ENCODE peak calls at places on chromosomes 2 and 18, in five cellular contexts. One of them, this sample, is unnamed.

GRCh38 chr18:59881728-59882685 is 17.8 kb upstream of the PMAIP1 start:
- DNase-seq in lower lobe of right lung: no peak
- DNase-seq in pancreas: no peak
- DNase-seq in ascending aorta: no peak
- DNase-seq in neural progenitor cell: no peak
- DNase-seq in this sample: no peak

GRCh38 chr2:25251032-25251460 is 82.7 kb upstream of the POMC start:
- DNase-seq in pancreas: no peak
- DNase-seq in neural progenitor cell: peak
- DNase-seq in lower lobe of right lung: no peak
- DNase-seq in ascending aorta: no peak
- DNase-seq in this sample: no peak

GRCh38 chr18:12307871-12308385 is at the start of gene TUBB6:
- DNase-seq in pancreas: peak
- DNase-seq in ascending aorta: no peak
- DNase-seq in neural progenitor cell: peak
- DNase-seq in lower lobe of right lung: peak
- DNase-seq in this sample: no peak

GRCh38 chr2:111617804-111618576 is 266.0 kb downstream of the ANAPC1 start:
- DNase-seq in ascending aorta: no peak
- DNase-seq in pancreas: no peak
- DNase-seq in neural progenitor cell: no peak
- DNase-seq in lower lobe of right lung: peak
- DNase-seq in this sample: no peak

GRCh38 chr2:12262681-12263436 is 453.9 kb upstream of the TRIB2 start:
- DNase-seq in lower lobe of right lung: no peak
- DNase-seq in ascending aorta: no peak
- DNase-seq in neural progenitor cell: no peak
- DNase-seq in pancreas: peak
- DNase-seq in this sample: no peak

GRCh38 chr18:58640891-58641610 is 12.2 kb upstream of the ALPK2 start:
- DNase-seq in lower lobe of right lung: no peak
- DNase-seq in neural progenitor cell: no peak
- DNase-seq in ascending aorta: no peak
- DNase-seq in pancreas: no peak
- DNase-seq in this sample: no peak

GRCh38 chr2:98800330-98801064 is 69.6 kb upstream of the MGAT4A start:
- DNase-seq in ascending aorta: no peak
- DNase-seq in pancreas: peak
- DNase-seq in lower lobe of right lung: no peak
- DNase-seq in neural progenitor cell: no peak
- DNase-seq in this sample: no peak

GRCh38 chr18:44321868-44322590 is 358.7 kb upstream of the SETBP1 start:
- DNase-seq in lower lobe of right lung: no peak
- DNase-seq in ascending aorta: no peak
- DNase-seq in pancreas: no peak
- DNase-seq in neural progenitor cell: no peak
- DNase-seq in this sample: no peak

GRCh38 chr2:231910771-231911170 is 15.4 kb downstream of the NPPC start:
- DNase-seq in neural progenitor cell: no peak
- DNase-seq in pancreas: no peak
- DNase-seq in lower lobe of right lung: no peak
- DNase-seq in ascending aorta: no peak
- DNase-seq in this sample: no peak

GRCh38 chr2:18266188-18266587 is 294.3 kb downstream of the RDH14 start:
- DNase-seq in ascending aorta: no peak
- DNase-seq in neural progenitor cell: no peak
- DNase-seq in lower lobe of right lung: no peak
- DNase-seq in pancreas: no peak
- DNase-seq in this sample: no peak

GRCh38 chr18:77645170-77645872 is 395.7 kb downstream of the GALR1 start:
- DNase-seq in lower lobe of right lung: no peak
- DNase-seq in ascending aorta: no peak
- DNase-seq in neural progenitor cell: no peak
- DNase-seq in pancreas: no peak
- DNase-seq in this sample: no peak

GRCh38 chr2:55616509-55617159 is 788 bp downstream of the PPP4R3B start:
- DNase-seq in lower lobe of right lung: no peak
- DNase-seq in pancreas: peak
- DNase-seq in neural progenitor cell: peak
- DNase-seq in ascending aorta: no peak
- DNase-seq in this sample: peak

GRCh38 chr18:45621068-45621511 is 5.8 kb downstream of the SLC14A2 start:
- DNase-seq in pancreas: peak
- DNase-seq in lower lobe of right lung: no peak
- DNase-seq in ascending aorta: no peak
- DNase-seq in neural progenitor cell: peak
- DNase-seq in this sample: no peak

GRCh38 chr2:240965905-240966456 is 32.4 kb upstream of the SNED1 start:
- DNase-seq in ascending aorta: no peak
- DNase-seq in lower lobe of right lung: peak
- DNase-seq in neural progenitor cell: no peak
- DNase-seq in pancreas: no peak
- DNase-seq in this sample: no peak

GRCh38 chr2:27408601-27409320 is 630 bp downstream of the PPM1G start:
- DNase-seq in ascending aorta: no peak
- DNase-seq in lower lobe of right lung: no peak
- DNase-seq in neural progenitor cell: peak
- DNase-seq in pancreas: peak
- DNase-seq in this sample: no peak

GRCh38 chr2:120254178-120254577 is 1.5 kb downstream of the RALB start:
- DNase-seq in neural progenitor cell: peak
- DNase-seq in pancreas: no peak
- DNase-seq in lower lobe of right lung: no peak
- DNase-seq in ascending aorta: no peak
- DNase-seq in this sample: no peak
- H3K27ac ChIP-seq in neural progenitor cell: no peak
- H3K27ac ChIP-seq in pancreas: no peak
- H3K27ac ChIP-seq in lower lobe of right lung: no peak
- H3K27ac ChIP-seq in ascending aorta: no peak
- H3K27ac ChIP-seq in this sample: no peak

DNA sequence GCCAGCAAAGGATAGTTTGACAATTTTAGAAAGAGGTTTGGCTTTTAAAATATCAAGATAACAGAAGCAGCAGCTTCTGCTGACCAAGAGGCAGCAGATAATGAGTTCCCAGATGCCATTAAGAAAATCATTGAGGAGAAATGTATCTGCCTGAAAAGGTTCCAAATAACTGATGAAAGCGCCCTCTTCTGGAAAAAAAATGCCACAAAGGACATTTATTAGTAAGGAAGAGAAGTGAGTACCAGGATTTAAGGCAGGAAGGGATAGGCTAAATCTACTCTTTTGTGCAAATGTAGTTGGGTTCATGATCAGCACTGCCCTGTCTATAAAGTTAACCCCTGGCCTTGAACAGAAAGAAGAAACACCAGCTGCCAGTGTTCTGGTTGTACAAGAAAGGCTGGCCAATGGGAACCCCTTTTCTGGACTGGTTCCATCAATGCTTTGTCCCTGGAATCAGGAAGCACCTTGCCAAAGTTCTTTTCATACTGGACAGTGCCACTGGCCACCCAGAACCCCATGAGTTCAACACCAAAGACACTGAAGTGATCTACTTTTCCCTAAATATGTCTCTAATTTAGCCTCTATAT is 40.6 kb downstream of the DHX57 start:
- DNase-seq in neural progenitor cell: peak
- DNase-seq in pancreas: no peak
- DNase-seq in lower lobe of right lung: no peak
- DNase-seq in ascending aorta: no peak
- DNase-seq in this sample: no peak
- TF ChIP-seq CTCF in neural progenitor cell: peak
- TF ChIP-seq CTCF in pancreas: no peak
- TF ChIP-seq CTCF in lower lobe of right lung: peak
- TF ChIP-seq CTCF in ascending aorta: peak
- TF ChIP-seq CTCF in this sample: peak

DNA sequence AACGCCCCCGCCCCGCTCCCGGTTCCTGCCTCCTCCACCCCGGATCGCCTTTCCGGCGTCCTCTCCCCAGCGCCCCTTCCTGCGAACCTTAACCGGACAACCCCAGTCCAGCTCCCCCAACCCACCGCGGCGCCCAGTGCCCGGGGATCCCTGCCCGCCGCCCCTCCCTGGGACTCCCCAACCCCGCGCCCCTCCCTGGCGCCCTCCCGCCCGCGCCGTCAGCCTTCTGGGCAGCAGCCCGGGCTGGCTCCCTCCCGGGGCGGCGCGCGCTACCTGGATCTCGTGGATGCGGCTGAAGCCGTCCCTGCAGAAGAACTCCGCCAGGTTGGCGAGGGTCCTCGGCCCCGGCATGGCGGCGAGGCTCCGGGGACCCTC is 396 bp downstream of the CYP27C1 start:
- DNase-seq in neural progenitor cell: peak
- DNase-seq in lower lobe of right lung: no peak
- DNase-seq in ascending aorta: no peak
- DNase-seq in pancreas: no peak
- DNase-seq in this sample: no peak
- H3K27ac ChIP-seq in neural progenitor cell: peak
- H3K27ac ChIP-seq in lower lobe of right lung: no peak
- H3K27ac ChIP-seq in ascending aorta: no peak
- H3K27ac ChIP-seq in pancreas: no peak
- H3K27ac ChIP-seq in this sample: no peak

GRCh38 chr18:50218432-50219197 is 23.7 kb upstream of the MYO5B start:
- DNase-seq in lower lobe of right lung: no peak
- DNase-seq in neural progenitor cell: peak
- DNase-seq in ascending aorta: no peak
- DNase-seq in pancreas: peak
- DNase-seq in this sample: peak
- TF ChIP-seq CTCF in lower lobe of right lung: peak
- TF ChIP-seq CTCF in neural progenitor cell: peak
- TF ChIP-seq CTCF in ascending aorta: peak
- TF ChIP-seq CTCF in pancreas: no peak
- TF ChIP-seq CTCF in this sample: no peak

GRCh38 chr2:217905395-217905794 is 97.4 kb downstream of the TNS1 start:
- DNase-seq in neural progenitor cell: no peak
- DNase-seq in ascending aorta: no peak
- DNase-seq in pancreas: no peak
- DNase-seq in lower lobe of right lung: peak
- DNase-seq in this sample: no peak
- H3K27ac ChIP-seq in neural progenitor cell: no peak
- H3K27ac ChIP-seq in ascending aorta: peak
- H3K27ac ChIP-seq in pancreas: peak
- H3K27ac ChIP-seq in lower lobe of right lung: peak
- H3K27ac ChIP-seq in this sample: no peak

GRCh38 chr2:68225119-68225632 is 27.2 kb downstream of the PPP3R1 start:
- DNase-seq in pancreas: no peak
- DNase-seq in neural progenitor cell: peak
- DNase-seq in ascending aorta: no peak
- DNase-seq in lower lobe of right lung: no peak
- DNase-seq in this sample: peak
- TF ChIP-seq CTCF in pancreas: no peak
- TF ChIP-seq CTCF in neural progenitor cell: peak
- TF ChIP-seq CTCF in ascending aorta: peak
- TF ChIP-seq CTCF in lower lobe of right lung: peak
- TF ChIP-seq CTCF in this sample: no peak

This sample was measured in CD4-positive, alpha-beta T cell.